ENCODE peak calls at places on chromosomes 12 and 14, in four cellular contexts. One of them, this sample, is unnamed.

GRCh38 chr12:6452908-6453630 is 1.2 kb downstream of the TAPBPL start:
- DNase-seq in Karpas-422: peak
- DNase-seq in T-cell: no peak
- DNase-seq in prostate gland: no peak
- DNase-seq in this sample: no peak

GRCh38 chr12:52390739-52391617 is 5.5 kb upstream of the KRT84 start:
- DNase-seq in prostate gland: no peak
- DNase-seq in T-cell: no peak
- DNase-seq in Karpas-422: peak
- DNase-seq in this sample: no peak

GRCh38 chr12:54304187-54304810 is 3.5 kb upstream of the NFE2 start:
- DNase-seq in T-cell: no peak
- DNase-seq in Karpas-422: peak
- DNase-seq in prostate gland: peak
- DNase-seq in this sample: no peak

GRCh38 chr12:46524778-46525177 is 152.2 kb upstream of the SLC38A2 start:
- DNase-seq in prostate gland: no peak
- DNase-seq in Karpas-422: no peak
- DNase-seq in T-cell: no peak
- DNase-seq in this sample: no peak

GRCh38 chr12:11797317-11797913 is 147.9 kb downstream of the ETV6 start:
- DNase-seq in T-cell: no peak
- DNase-seq in Karpas-422: no peak
- DNase-seq in prostate gland: no peak
- DNase-seq in this sample: no peak

GRCh38 chr14:63542231-63542999 is 762 bp downstream of the PPP2R5E start:
- DNase-seq in prostate gland: peak
- DNase-seq in Karpas-422: peak
- DNase-seq in T-cell: no peak
- DNase-seq in this sample: no peak

GRCh38 chr14:67586302-67586701 is 13.8 kb downstream of the PIGH start:
- DNase-seq in T-cell: no peak
- DNase-seq in Karpas-422: no peak
- DNase-seq in prostate gland: no peak
- DNase-seq in this sample: no peak

GRCh38 chr14:67644428-67644827 is 24.7 kb downstream of the ARG2 start:
- DNase-seq in Karpas-422: no peak
- DNase-seq in T-cell: no peak
- DNase-seq in prostate gland: no peak
- DNase-seq in this sample: no peak

GRCh38 chr12:106962291-106962690 is 6.6 kb downstream of the TMEM263 start:
- DNase-seq in T-cell: no peak
- DNase-seq in Karpas-422: no peak
- DNase-seq in prostate gland: no peak
- DNase-seq in this sample: no peak

GRCh38 chr14:33315721-33316120 is 377.0 kb downstream of the NPAS3 start:
- DNase-seq in T-cell: no peak
- DNase-seq in Karpas-422: no peak
- DNase-seq in prostate gland: no peak
- DNase-seq in this sample: no peak

GRCh38 chr12:120702629-120703028 is 7.6 kb upstream of the UNC119B start:
- DNase-seq in Karpas-422: no peak
- DNase-seq in prostate gland: no peak
- DNase-seq in T-cell: no peak
- DNase-seq in this sample: no peak

GRCh38 chr12:29148958-29149690 is at the start of gene FAR2:
- DNase-seq in Karpas-422: no peak
- DNase-seq in T-cell: peak
- DNase-seq in prostate gland: no peak
- DNase-seq in this sample: no peak

GRCh38 chr12:104596128-104596799 is 139.5 kb downstream of the CHST11 start:
- DNase-seq in T-cell: no peak
- DNase-seq in prostate gland: no peak
- DNase-seq in Karpas-422: no peak
- DNase-seq in this sample: no peak

GRCh38 chr14:21352587-21352986 is 31.2 kb downstream of the SUPT16H start:
- DNase-seq in prostate gland: no peak
- DNase-seq in T-cell: no peak
- DNase-seq in Karpas-422: no peak
- DNase-seq in this sample: no peak

GRCh38 chr12:132030367-132031038 is 80.8 kb downstream of the EP400 start:
- DNase-seq in Karpas-422: no peak
- DNase-seq in T-cell: no peak
- DNase-seq in prostate gland: no peak
- DNase-seq in this sample: no peak

GRCh38 chr12:49971141-49971540 is 1.6 kb upstream of the AQP6 start:
- DNase-seq in prostate gland: no peak
- DNase-seq in Karpas-422: no peak
- DNase-seq in T-cell: no peak
- DNase-seq in this sample: no peak

GRCh38 chr14:89540009-89540829 is 123.2 kb upstream of the FOXN3 start:
- DNase-seq in Karpas-422: no peak
- DNase-seq in prostate gland: no peak
- DNase-seq in T-cell: no peak
- DNase-seq in this sample: no peak

GRCh38 chr12:131074221-131075083 is 120.7 kb downstream of the ADGRD1 start:
- DNase-seq in Karpas-422: no peak
- DNase-seq in T-cell: no peak
- DNase-seq in prostate gland: no peak
- DNase-seq in this sample: no peak

GRCh38 chr12:104733717-104734175 is 224.3 kb downstream of the SLC41A2 start:
- DNase-seq in Karpas-422: peak
- DNase-seq in prostate gland: peak
- DNase-seq in T-cell: peak
- DNase-seq in this sample: no peak